ENCODE peak calls at places on chromosomes 4 and X, in nine cellular contexts. One of them, this sample, is unnamed.

GRCh38 chr4:16685536-16685935 is 212.9 kb downstream of the LDB2 start:
- DNase-seq in GM03348: no peak
- DNase-seq in stimulated activated CD4-positive, alpha-beta T cell treated with anti-CD3 and anti-CD28 coated beads, Interleukin-2, amount 100 ng/mL, for 48 hours: no peak
- DNase-seq in HFFc6: peak
- DNase-seq in ureter: no peak
- DNase-seq in Ammon's horn: no peak
- DNase-seq in HFF-Myc: no peak
- DNase-seq in naive B cell: no peak
- DNase-seq in activated gamma-delta T cell treated with Interleukin-2 at 50 U/mL for 16 hours: no peak
- DNase-seq in this sample: no peak

GRCh38 chrX:140273921-140274320 is 230.9 kb downstream of the SOX3 start:
- DNase-seq in GM03348: no peak
- DNase-seq in stimulated activated CD4-positive, alpha-beta T cell treated with anti-CD3 and anti-CD28 coated beads, Interleukin-2, amount 100 ng/mL, for 48 hours: no peak
- DNase-seq in HFFc6: no peak
- DNase-seq in ureter: no peak
- DNase-seq in Ammon's horn: no peak
- DNase-seq in HFF-Myc: no peak
- DNase-seq in naive B cell: no peak
- DNase-seq in activated gamma-delta T cell treated with Interleukin-2 at 50 U/mL for 16 hours: no peak
- DNase-seq in this sample: no peak

GRCh38 chrX:129690435-129690834 is 35.7 kb upstream of the APLN start:
- DNase-seq in GM03348: no peak
- DNase-seq in stimulated activated CD4-positive, alpha-beta T cell treated with anti-CD3 and anti-CD28 coated beads, Interleukin-2, amount 100 ng/mL, for 48 hours: no peak
- DNase-seq in HFFc6: no peak
- DNase-seq in ureter: no peak
- DNase-seq in Ammon's horn: no peak
- DNase-seq in HFF-Myc: no peak
- DNase-seq in naive B cell: no peak
- DNase-seq in activated gamma-delta T cell treated with Interleukin-2 at 50 U/mL for 16 hours: no peak
- DNase-seq in this sample: no peak

GRCh38 chr4:73452953-73453700 is 17.1 kb downstream of the AFP start:
- DNase-seq in GM03348: no peak
- DNase-seq in stimulated activated CD4-positive, alpha-beta T cell treated with anti-CD3 and anti-CD28 coated beads, Interleukin-2, amount 100 ng/mL, for 48 hours: no peak
- DNase-seq in HFFc6: no peak
- DNase-seq in ureter: no peak
- DNase-seq in Ammon's horn: no peak
- DNase-seq in HFF-Myc: no peak
- DNase-seq in naive B cell: no peak
- DNase-seq in activated gamma-delta T cell treated with Interleukin-2 at 50 U/mL for 16 hours: no peak
- DNase-seq in this sample: no peak

GRCh38 chrX:84219551-84219950 is 31.6 kb upstream of the RPS6KA6 start:
- DNase-seq in GM03348: no peak
- DNase-seq in stimulated activated CD4-positive, alpha-beta T cell treated with anti-CD3 and anti-CD28 coated beads, Interleukin-2, amount 100 ng/mL, for 48 hours: no peak
- DNase-seq in HFFc6: no peak
- DNase-seq in ureter: no peak
- DNase-seq in Ammon's horn: no peak
- DNase-seq in HFF-Myc: no peak
- DNase-seq in naive B cell: no peak
- DNase-seq in activated gamma-delta T cell treated with Interleukin-2 at 50 U/mL for 16 hours: no peak
- DNase-seq in this sample: no peak

GRCh38 chr4:110681381-110681780 is 58.5 kb upstream of the PITX2 start:
- DNase-seq in GM03348: no peak
- DNase-seq in stimulated activated CD4-positive, alpha-beta T cell treated with anti-CD3 and anti-CD28 coated beads, Interleukin-2, amount 100 ng/mL, for 48 hours: no peak
- DNase-seq in HFFc6: peak
- DNase-seq in ureter: no peak
- DNase-seq in Ammon's horn: no peak
- DNase-seq in HFF-Myc: no peak
- DNase-seq in naive B cell: no peak
- DNase-seq in activated gamma-delta T cell treated with Interleukin-2 at 50 U/mL for 16 hours: no peak
- DNase-seq in this sample: no peak

GRCh38 chrX:116230136-116230886 is 59.8 kb downstream of the AGTR2 start:
- DNase-seq in GM03348: no peak
- DNase-seq in stimulated activated CD4-positive, alpha-beta T cell treated with anti-CD3 and anti-CD28 coated beads, Interleukin-2, amount 100 ng/mL, for 48 hours: no peak
- DNase-seq in HFFc6: no peak
- DNase-seq in ureter: no peak
- DNase-seq in Ammon's horn: no peak
- DNase-seq in HFF-Myc: no peak
- DNase-seq in naive B cell: no peak
- DNase-seq in activated gamma-delta T cell treated with Interleukin-2 at 50 U/mL for 16 hours: no peak
- DNase-seq in this sample: no peak

GRCh38 chr4:3531887-3532713 is at the start of gene LRPAP1:
- DNase-seq in GM03348: peak
- DNase-seq in stimulated activated CD4-positive, alpha-beta T cell treated with anti-CD3 and anti-CD28 coated beads, Interleukin-2, amount 100 ng/mL, for 48 hours: peak
- DNase-seq in HFFc6: peak
- DNase-seq in ureter: peak
- DNase-seq in Ammon's horn: peak
- DNase-seq in HFF-Myc: peak
- DNase-seq in naive B cell: peak
- DNase-seq in activated gamma-delta T cell treated with Interleukin-2 at 50 U/mL for 16 hours: peak
- DNase-seq in this sample: peak

GRCh38 chr4:188960411-188961093 is 821.3 kb downstream of the TRIML1 start:
- DNase-seq in GM03348: no peak
- DNase-seq in stimulated activated CD4-positive, alpha-beta T cell treated with anti-CD3 and anti-CD28 coated beads, Interleukin-2, amount 100 ng/mL, for 48 hours: no peak
- DNase-seq in HFFc6: no peak
- DNase-seq in ureter: no peak
- DNase-seq in Ammon's horn: no peak
- DNase-seq in HFF-Myc: peak
- DNase-seq in naive B cell: no peak
- DNase-seq in activated gamma-delta T cell treated with Interleukin-2 at 50 U/mL for 16 hours: no peak
- DNase-seq in this sample: no peak

GRCh38 chrX:4570141-4570540 is 856.7 kb upstream of the PRKX start:
- DNase-seq in GM03348: no peak
- DNase-seq in stimulated activated CD4-positive, alpha-beta T cell treated with anti-CD3 and anti-CD28 coated beads, Interleukin-2, amount 100 ng/mL, for 48 hours: no peak
- DNase-seq in HFFc6: no peak
- DNase-seq in ureter: no peak
- DNase-seq in Ammon's horn: no peak
- DNase-seq in HFF-Myc: no peak
- DNase-seq in naive B cell: no peak
- DNase-seq in activated gamma-delta T cell treated with Interleukin-2 at 50 U/mL for 16 hours: no peak
- DNase-seq in this sample: no peak

GRCh38 chrX:48826135-48826875 is at the start of gene ERAS:
- DNase-seq in GM03348: no peak
- DNase-seq in stimulated activated CD4-positive, alpha-beta T cell treated with anti-CD3 and anti-CD28 coated beads, Interleukin-2, amount 100 ng/mL, for 48 hours: no peak
- DNase-seq in HFFc6: no peak
- DNase-seq in ureter: no peak
- DNase-seq in Ammon's horn: no peak
- DNase-seq in HFF-Myc: no peak
- DNase-seq in naive B cell: no peak
- DNase-seq in activated gamma-delta T cell treated with Interleukin-2 at 50 U/mL for 16 hours: no peak
- DNase-seq in this sample: no peak

GRCh38 chrX:77446840-77447239 is 349 bp upstream of the FGF16 start:
- DNase-seq in GM03348: peak
- DNase-seq in stimulated activated CD4-positive, alpha-beta T cell treated with anti-CD3 and anti-CD28 coated beads, Interleukin-2, amount 100 ng/mL, for 48 hours: no peak
- DNase-seq in HFFc6: no peak
- DNase-seq in ureter: no peak
- DNase-seq in Ammon's horn: no peak
- DNase-seq in HFF-Myc: no peak
- DNase-seq in naive B cell: no peak
- DNase-seq in activated gamma-delta T cell treated with Interleukin-2 at 50 U/mL for 16 hours: no peak
- DNase-seq in this sample: no peak

GRCh38 chrX:136534131-136534530 is 2.1 kb downstream of the VGLL1 start:
- DNase-seq in GM03348: no peak
- DNase-seq in stimulated activated CD4-positive, alpha-beta T cell treated with anti-CD3 and anti-CD28 coated beads, Interleukin-2, amount 100 ng/mL, for 48 hours: no peak
- DNase-seq in HFFc6: no peak
- DNase-seq in ureter: no peak
- DNase-seq in Ammon's horn: no peak
- DNase-seq in HFF-Myc: no peak
- DNase-seq in naive B cell: no peak
- DNase-seq in activated gamma-delta T cell treated with Interleukin-2 at 50 U/mL for 16 hours: no peak
- DNase-seq in this sample: no peak

GRCh38 chr4:2402053-2402452 is 16.4 kb downstream of the ZFYVE28 start:
- DNase-seq in GM03348: peak
- DNase-seq in stimulated activated CD4-positive, alpha-beta T cell treated with anti-CD3 and anti-CD28 coated beads, Interleukin-2, amount 100 ng/mL, for 48 hours: no peak
- DNase-seq in HFFc6: peak
- DNase-seq in ureter: no peak
- DNase-seq in Ammon's horn: peak
- DNase-seq in HFF-Myc: no peak
- DNase-seq in naive B cell: no peak
- DNase-seq in activated gamma-delta T cell treated with Interleukin-2 at 50 U/mL for 16 hours: no peak
- DNase-seq in this sample: peak

This sample was measured in cerebellum.